ENCODE peak calls at places on chromosomes 5 and 9, in four cellular contexts. K is naive thymus-derived CD8-positive, alpha-beta T cell; Q is Panc1; T is activated naive CD4-positive, alpha-beta T cell treated with anti-CD3 and anti-CD28 coated beads, Interleukin-2, amount 50 U/mL, for 72 hours. N is an unnamed sample.
A peak's percentile ranks its signal among the peaks of the same experiment; 100 is the strongest.

GRCh38 chr5:162217037-162217436 is 149.5 kb downstream of the GABRG2 start:
- ATAC-seq in T (no peak), Q (no peak), K (no peak), N (no peak)

GRCh38 chr5:167614294-167615104 is 676.9 kb upstream of the WWC1 start:
- ATAC-seq in K (no peak), Q (no peak), T (no peak), N (no peak)

GRCh38 chr9:105205787-105206511 is 38.5 kb upstream of the SLC44A1 start:
- ATAC-seq in K (no peak), Q (no peak), T (no peak), N (no peak)

GRCh38 chr9:87678650-87679355 is 47.1 kb upstream of the CTSL start:
- ATAC-seq in K (no peak), T (no peak), Q (no peak), N (peak; percentile 88)

GRCh38 chr5:111124793-111125192 is 32.6 kb downstream of the WDR36 start:
- ATAC-seq in Q (no peak), K (no peak), T (peak; percentile 74), N (no peak)

GRCh38 chr5:170280090-170280493 is 17.5 kb downstream of the LCP2 start:
- ATAC-seq in K (no peak), Q (no peak), T (no peak), N (no peak)

GRCh38 chr9:4099961-4100360 is 199.9 kb downstream of the GLIS3 start:
- ATAC-seq in T (peak; percentile 94), Q (no peak), K (no peak), N (no peak)

GRCh38 chr9:93467062-93467416 is 13.7 kb upstream of the FAM120AOS start:
- ATAC-seq in T (peak; percentile 32), Q (no peak), K (no peak), N (no peak)

GRCh38 chr5:24916863-24917262 is 272.1 kb upstream of the CDH10 start:
- ATAC-seq in T (no peak), K (no peak), Q (no peak), N (no peak)

GRCh38 chr9:70412678-70413426 is 1.6 kb downstream of the KLF9 start:
- ATAC-seq in T (no peak), Q (peak; percentile 27), K (no peak), N (peak; percentile 37)

GRCh38 chr9:129640871-129641750 is 840 bp downstream of the ASB6 start:
- ATAC-seq in T (no peak), Q (no peak), K (peak; percentile 58), N (peak; percentile 9)

GRCh38 chr9:4762889-4763521 is 22.0 kb upstream of the AK3 start:
- ATAC-seq in Q (no peak), T (peak; percentile 32), K (peak; percentile 17), N (peak; percentile 18)

GRCh38 chr9:120758544-120758943 is 34.7 kb downstream of the FBXW2 start:
- ATAC-seq in K (no peak), T (peak; percentile 92), Q (no peak), N (no peak)

GRCh38 chr5:82259172-82259800 is 18.9 kb downstream of the RPS23 start:
- ATAC-seq in T (no peak), K (no peak), Q (peak; percentile 79), N (peak; percentile 86)

GRCh38 chr5:138018844-138019243 is 14.0 kb downstream of the FAM13B start:
- ATAC-seq in T (no peak), K (no peak), Q (no peak), N (peak; percentile 41)